ENCODE peak calls at places on chromosomes 5 and 9, in six cellular contexts. K is AG04450, A is HFFc6, J is cardiac muscle cell, Z is pancreas, R is WERI-Rb-1. E is an unnamed sample.

GRCh38 chr9:127214421-127215265 is 49.9 kb upstream of the GARNL3 start:
- DNase-seq in A (peak; percentile 28), J (peak; percentile 81), Z (peak; percentile 52), R (peak; percentile 86), K (peak; percentile 66), E (peak; percentile 55)

GRCh38 chr5:83608122-83608521 is 112.5 kb downstream of the HAPLN1 start:
- DNase-seq in Z (no peak), J (peak; percentile 72), A (peak; percentile 23), R (peak; percentile 63), K (no peak), E (peak; percentile 59)

GRCh38 chr9:35738186-35738585 is 5.7 kb downstream of the CREB3 start:
- DNase-seq in Z (no peak), K (no peak), R (no peak), J (no peak), A (no peak), E (no peak)

GRCh38 chr5:160685219-160685618 is 166.8 kb downstream of the ATP10B start:
- DNase-seq in Z (peak; percentile 54), K (no peak), A (no peak), J (no peak), R (no peak), E (no peak)

GRCh38 chr5:10690460-10690859 is 70.6 kb downstream of the DAP start:
- DNase-seq in K (no peak), R (no peak), Z (no peak), J (no peak), A (no peak), E (peak; percentile 48)

GRCh38 chr5:6107675-6108539 is 270.4 kb downstream of the MED10 start:
- DNase-seq in R (no peak), Z (no peak), J (no peak), A (no peak), K (no peak), E (no peak)

GRCh38 chr5:169116961-169117461 is 183.9 kb downstream of the SLIT3 start:
- DNase-seq in K (no peak), R (peak; percentile 12), J (no peak), Z (no peak), A (no peak), E (no peak)

GRCh38 chr5:179160584-179160983 is 100.4 kb downstream of the ZNF354C start:
- DNase-seq in J (no peak), K (no peak), R (no peak), A (peak; percentile 10), Z (no peak), E (no peak)

GRCh38 chr9:122821278-122821952 is 7.0 kb downstream of the PDCL start:
- DNase-seq in K (no peak), A (no peak), J (no peak), Z (no peak), R (no peak), E (no peak)

GRCh38 chr5:94908889-94909480 is 290.5 kb downstream of the SLF1 start:
- DNase-seq in A (peak; percentile 37), R (peak; percentile 13), Z (no peak), J (peak; percentile 64), K (peak; percentile 8), E (peak; percentile 55)

GRCh38 chr5:135206862-135207261 is 172.8 kb upstream of the PITX1 start:
- DNase-seq in K (no peak), A (no peak), R (peak; percentile 1), Z (no peak), J (no peak), E (no peak)

GRCh38 chr5:135205616-135206349 is 171.8 kb upstream of the PITX1 start:
- DNase-seq in Z (no peak), K (peak; percentile 68), R (no peak), J (no peak), A (no peak), E (no peak)

GRCh38 chr5:135203593-135204036 is 169.6 kb upstream of the PITX1 start:
- DNase-seq in R (no peak), K (no peak), J (no peak), A (no peak), Z (no peak), E (peak; percentile 38)

GRCh38 chr5:135203019-135203418 is 169.0 kb upstream of the PITX1 start:
- DNase-seq in K (no peak), A (no peak), Z (no peak), J (no peak), R (no peak), E (no peak)

GRCh38 chr5:135204151-135204600 is 170.1 kb upstream of the PITX1 start:
- DNase-seq in K (no peak), J (no peak), Z (no peak), A (peak; percentile 34), R (no peak), E (peak; percentile 65)
- TF ChIP-seq CTCF in K (peak; percentile 40), J (peak; percentile 38), Z (no peak), A (peak; percentile 83), R (peak; percentile 14), E (peak; percentile 48)

DNA sequence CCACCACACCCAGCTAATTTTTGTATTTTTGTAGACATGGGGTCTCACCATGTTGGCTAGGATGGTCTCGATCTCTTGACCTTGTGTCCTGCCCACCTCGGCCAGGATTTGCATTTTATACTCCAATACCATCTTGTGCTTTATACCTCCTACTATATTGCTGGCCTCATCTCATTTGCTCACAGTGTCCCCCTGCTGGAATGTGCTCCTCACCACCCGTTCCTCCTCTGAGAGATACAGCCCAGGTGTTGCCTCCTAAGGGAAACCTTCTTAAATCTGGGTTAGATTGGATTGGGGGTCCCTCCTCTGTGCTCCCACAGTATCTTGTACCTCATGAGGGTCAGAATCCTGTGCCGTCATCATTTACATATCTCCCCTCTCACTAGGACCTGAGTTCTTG is 131.7 kb downstream of the PAPPA start:
- DNase-seq in Z (no peak), R (no peak), K (no peak), J (no peak), A (no peak), E (no peak)
- TF ChIP-seq CTCF in Z (no peak), R (peak; percentile 43), K (no peak), J (peak; percentile 16), A (peak; percentile 25), E (peak; percentile 19)

DNA sequence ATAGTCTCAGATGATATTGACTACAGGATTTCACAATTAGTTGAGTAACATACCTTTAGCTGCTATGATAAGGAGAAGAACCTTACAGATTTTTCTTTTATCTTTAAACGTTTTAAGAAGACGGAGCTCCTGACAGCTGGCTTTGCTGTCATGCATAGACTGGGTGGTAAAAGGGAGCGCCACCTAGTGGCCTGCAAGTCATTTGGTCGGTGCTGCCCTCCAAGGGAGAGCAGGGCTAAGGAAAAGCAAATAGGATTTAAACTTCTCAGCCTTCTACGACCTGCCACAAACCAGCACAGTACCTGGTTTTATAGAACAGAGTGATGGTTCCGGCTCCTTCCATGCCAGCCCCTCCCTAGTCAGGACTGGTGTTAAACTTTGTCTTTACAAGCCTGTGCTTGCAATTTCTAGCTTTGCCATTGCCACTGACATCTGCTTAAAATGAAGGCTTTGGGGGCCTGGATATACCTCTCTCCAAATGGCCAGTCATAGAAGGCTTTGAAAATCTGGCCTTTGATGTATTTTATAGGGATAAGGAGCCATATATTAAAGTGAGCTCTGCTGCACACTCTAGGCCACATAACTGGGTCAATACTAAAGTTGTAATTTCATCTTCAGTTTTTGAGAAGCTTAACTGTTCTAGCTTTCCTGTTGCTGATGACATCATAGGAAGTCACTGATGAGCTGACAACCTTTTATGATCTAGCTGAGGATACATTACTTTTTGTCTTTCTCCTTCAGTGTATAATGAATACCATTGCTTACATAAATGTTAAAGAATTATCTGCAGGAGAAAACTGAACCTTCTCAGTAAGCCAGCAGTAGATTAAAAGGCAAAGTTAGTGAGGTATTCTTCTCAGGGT is 31.1 kb upstream of the ADAMTSL1 start:
- DNase-seq in Z (peak; percentile 53), A (peak; percentile 69), K (peak; percentile 71), J (peak; percentile 78), R (peak; percentile 78), E (peak; percentile 90)
- TF ChIP-seq CTCF in Z (peak; percentile 81), A (peak; percentile 98), K (peak; percentile 94), J (peak; percentile 94), R (peak; percentile 88), E (peak; percentile 94)

GRCh38 chr5:141814064-141814982 is 63.9 kb downstream of the PCDH1 start:
- DNase-seq in J (peak; percentile 70), A (no peak), Z (no peak), K (no peak), R (peak; percentile 89), E (no peak)
- TF ChIP-seq CTCF in J (peak; percentile 81), A (peak; percentile 81), Z (peak; percentile 29), K (peak; percentile 55), R (peak; percentile 95), E (peak; percentile 62)

GRCh38 chr5:96344678-96345612 is 88.1 kb downstream of the PCSK1 start:
- DNase-seq in J (peak; percentile 52), A (peak; percentile 74), Z (peak; percentile 50), K (peak; percentile 66), R (peak; percentile 22), E (peak; percentile 81)
- TF ChIP-seq CTCF in J (peak; percentile 50), A (peak; percentile 86), Z (no peak), K (peak; percentile 61), R (peak; percentile 57), E (peak; percentile 50)